ENCODE peak calls at places on chromosomes 3 and 15, in nine cellular contexts. C, Z, M, Y, K, L, J, A and I are unnamed samples.

GRCh38 chr3:99544819-99545281 is 93.5 kb upstream of the COL8A1 start:
- DNase-seq in C (no peak), Z (no peak), M (peak; percentile 31), Y (no peak), K (peak; percentile 74), L (no peak), J (no peak), A (no peak), I (no peak)

GRCh38 chr3:10778492-10779292 is 37.3 kb upstream of the SLC6A11 start:
- DNase-seq in C (no peak), Z (no peak), M (no peak), Y (no peak), K (no peak), L (no peak), J (no peak), A (no peak), I (no peak)

GRCh38 chr15:62841269-62841628 is 201.3 kb upstream of the TPM1 start:
- DNase-seq in C (no peak), Z (no peak), M (peak; percentile 22), Y (no peak), K (no peak), L (no peak), J (no peak), A (no peak), I (no peak)

GRCh38 chr15:73928971-73929627 is 2.8 kb downstream of the LOXL1 start:
- DNase-seq in C (no peak), Z (no peak), M (peak; percentile 53), Y (no peak), K (no peak), L (no peak), J (no peak), A (no peak), I (no peak)

GRCh38 chr3:5480190-5480589 is 292.7 kb downstream of the EDEM1 start:
- DNase-seq in C (no peak), Z (no peak), M (no peak), Y (no peak), K (no peak), L (no peak), J (no peak), A (no peak), I (no peak)

GRCh38 chr3:11610044-11610671 is 33.6 kb downstream of the VGLL4 start:
- DNase-seq in C (no peak), Z (no peak), M (no peak), Y (no peak), K (peak; percentile 78), L (peak; percentile 41), J (no peak), A (no peak), I (no peak)

GRCh38 chr3:42728056-42728455 is 25.5 kb upstream of the HHATL start:
- DNase-seq in C (no peak), Z (no peak), M (no peak), Y (no peak), K (no peak), L (no peak), J (no peak), A (no peak), I (peak; percentile 57)

GRCh38 chr3:52798978-52799476 is 4.4 kb downstream of the ITIH3 start:
- DNase-seq in C (peak; percentile 27), Z (no peak), M (peak; percentile 35), Y (peak; percentile 75), K (peak; percentile 9), L (peak; percentile 52), J (no peak), A (no peak), I (no peak)

GRCh38 chr3:175057406-175057805 is 198.3 kb downstream of the NAALADL2 start:
- DNase-seq in C (no peak), Z (no peak), M (no peak), Y (no peak), K (no peak), L (no peak), J (no peak), A (no peak), I (no peak)

GRCh38 chr3:72571052-72571451 is 277.2 kb downstream of the SHQ1 start:
- DNase-seq in C (no peak), Z (no peak), M (no peak), Y (no peak), K (no peak), L (no peak), J (no peak), A (no peak), I (no peak)

GRCh38 chr3:172195393-172195754 is 156.0 kb downstream of the FNDC3B start:
- DNase-seq in C (no peak), Z (no peak), M (no peak), Y (no peak), K (no peak), L (no peak), J (no peak), A (no peak), I (no peak)

GRCh38 chr3:61821823-61822251 is 260.5 kb downstream of the PTPRG start:
- DNase-seq in C (no peak), Z (no peak), M (peak; percentile 68), Y (no peak), K (peak; percentile 43), L (no peak), J (no peak), A (no peak), I (no peak)

GRCh38 chr15:37109151-37109912 is 9.0 kb upstream of the MEIS2 start:
- DNase-seq in C (no peak), Z (no peak), M (no peak), Y (no peak), K (peak; percentile 63), L (no peak), J (no peak), A (no peak), I (no peak)

GRCh38 chr15:35321926-35322325 is 224.0 kb downstream of the DPH6 start:
- DNase-seq in C (no peak), Z (no peak), M (no peak), Y (no peak), K (no peak), L (no peak), J (no peak), A (no peak), I (no peak)

GRCh38 chr15:39417351-39417750 is 163.5 kb upstream of the THBS1 start:
- DNase-seq in C (no peak), Z (no peak), M (no peak), Y (no peak), K (no peak), L (no peak), J (no peak), A (no peak), I (no peak)

GRCh38 chr15:39586387-39587171 is 5.7 kb downstream of the THBS1 start:
- DNase-seq in C (no peak), Z (no peak), M (no peak), Y (no peak), K (peak; percentile 69), L (no peak), J (no peak), A (no peak), I (no peak)